ENCODE peak calls at places on chromosomes 12 and 14, in six cellular contexts. L is neuronal stem cell, A is H1, O is IMR-90, B is H9, C is mesenchymal stem cell. Q is an unnamed sample.
A peak's percentile ranks its signal among the peaks of the same experiment; 100 is the strongest.

GRCh38 chr14:52780893-52781292 is 10.5 kb downstream of the GNPNAT1 start:
- DNase-seq in L (no peak), A (no peak), O (no peak), B (no peak), C (no peak), Q (no peak)

GRCh38 chr12:56864318-56864717 is 69.9 kb downstream of the SDR9C7 start:
- DNase-seq in L (no peak), A (no peak), O (no peak), B (no peak), C (no peak), Q (no peak)

GRCh38 chr14:81273521-81273920 is 52.8 kb upstream of the GTF2A1 start:
- DNase-seq in L (no peak), A (no peak), O (no peak), B (peak; percentile 38), C (no peak), Q (no peak)

GRCh38 chr14:59688224-59689170 is 111.9 kb upstream of the CCDC175 start:
- DNase-seq in L (peak; percentile 29), A (peak; percentile 19), O (peak; percentile 53), B (peak; percentile 80), C (peak; percentile 49), Q (peak; percentile 90)

GRCh38 chr14:51167587-51168219 is 72.3 kb upstream of the TMX1 start:
- DNase-seq in L (no peak), A (no peak), O (no peak), B (no peak), C (peak; percentile 75), Q (no peak)

GRCh38 chr12:81450920-81451739 is 308.0 kb downstream of the PPFIA2 start:
- DNase-seq in L (peak; percentile 61), A (peak; percentile 25), O (peak; percentile 54), B (peak; percentile 77), C (peak; percentile 72), Q (peak; percentile 74)

GRCh38 chr12:131603106-131604033 is 107.5 kb upstream of the SFSWAP start:
- DNase-seq in L (no peak), A (no peak), O (no peak), B (no peak), C (no peak), Q (no peak)

GRCh38 chr14:59022144-59022543 is 166.3 kb upstream of the DAAM1 start:
- DNase-seq in L (no peak), A (no peak), O (no peak), B (no peak), C (no peak), Q (no peak)

GRCh38 chr12:126936181-126936851 is 1330.7 kb upstream of the TMEM132C start:
- DNase-seq in L (no peak), A (no peak), O (no peak), B (no peak), C (no peak), Q (no peak)

GRCh38 chr12:58395470-58395869 is 454.1 kb downstream of the ATP23 start:
- DNase-seq in L (no peak), A (no peak), O (peak; percentile 65), B (no peak), C (no peak), Q (no peak)

GRCh38 chr14:96741151-96741977 is 55.8 kb upstream of the VRK1 start:
- DNase-seq in L (peak; percentile 66), A (peak; percentile 10), O (peak; percentile 15), B (peak; percentile 73), C (peak; percentile 46), Q (peak; percentile 78)

GRCh38 chr14:65949711-65950516 is 536.3 kb upstream of the CCDC196 start:
- DNase-seq in L (no peak), A (no peak), O (peak; percentile 12), B (no peak), C (no peak), Q (no peak)

GRCh38 chr12:18752280-18752920 is 14.5 kb downstream of the CAPZA3 start:
- DNase-seq in L (no peak), A (peak; percentile 7), O (peak; percentile 95), B (peak; percentile 73), C (peak; percentile 95), Q (no peak)

GRCh38 chr12:106188249-106188648 is 49.5 kb upstream of the NUAK1 start:
- DNase-seq in L (peak; percentile 77), A (no peak), O (no peak), B (no peak), C (no peak), Q (no peak)

GRCh38 chr12:66901136-66901932 is 222.5 kb upstream of the GRIP1 start:
- DNase-seq in L (no peak), A (no peak), O (no peak), B (no peak), C (no peak), Q (no peak)

GRCh38 chr12:7966558-7966957 is 30.6 kb upstream of the SLC2A3 start:
- DNase-seq in L (no peak), A (no peak), O (no peak), B (no peak), C (no peak), Q (peak; percentile 84)

GRCh38 chr14:52701223-52701622 is 5.8 kb upstream of the PSMC6 start:
- DNase-seq in L (no peak), A (no peak), O (peak; percentile 6), B (no peak), C (no peak), Q (no peak)

GRCh38 chr14:72516936-72517408 is 376.9 kb downstream of the DPF3 start:
- DNase-seq in L (peak; percentile 75), A (peak; percentile 19), O (peak; percentile 91), B (peak; percentile 76), C (peak; percentile 82), Q (peak; percentile 43)

GRCh38 chr14:98864211-98864610 is 407.8 kb downstream of the BCL11B start:
- DNase-seq in L (no peak), A (no peak), O (no peak), B (no peak), C (no peak), Q (no peak)
- H4K91ac ChIP-seq in L (no peak overlapping the region), A (no peak overlapping the region), O (no peak overlapping the region), B (no peak overlapping the region), C (no peak overlapping the region), Q (no peak overlapping the region)

GRCh38 chr12:49346659-49347306 is at the start of gene DNAJC22:
- DNase-seq in L (no peak), A (no peak), O (no peak), B (peak; percentile 67), C (no peak), Q (peak; percentile 56)

GRCh38 chr12:49345048-49345839 is 1.4 kb upstream of the DNAJC22 start:
- DNase-seq in L (no peak), A (no peak), O (no peak), B (peak; percentile 61), C (no peak), Q (no peak)

GRCh38 chr12:49345840-49346658 is 639 bp upstream of the DNAJC22 start:
- DNase-seq in L (no peak), A (no peak), O (no peak), B (peak; percentile 54), C (no peak), Q (no peak)

GRCh38 chr12:49342914-49343731 is 3.6 kb upstream of the DNAJC22 start:
- DNase-seq in L (no peak), A (no peak), O (no peak), B (peak; percentile 57), C (no peak), Q (peak; percentile 20)

GRCh38 chr12:49344486-49345047 is 2.1 kb upstream of the DNAJC22 start:
- DNase-seq in L (no peak), A (no peak), O (no peak), B (no peak), C (no peak), Q (no peak)
- H4K91ac ChIP-seq in L (no peak overlapping the region), A (no peak overlapping the region), O (no peak overlapping the region), B (no peak overlapping the region), C (no peak overlapping the region), Q (no peak overlapping the region)

GRCh38 chr12:23950775-23951391 is 1.4 kb upstream of the SOX5 start:
- DNase-seq in L (peak; percentile 73), A (no peak), O (peak; percentile 17), B (no peak), C (peak; percentile 72), Q (no peak)
- H4K91ac ChIP-seq in L (no peak overlapping the region), A (no peak overlapping the region), O (no peak overlapping the region), B (no peak overlapping the region), C (no peak overlapping the region), Q (peak overlapping the region; percentile 53)

DNA sequence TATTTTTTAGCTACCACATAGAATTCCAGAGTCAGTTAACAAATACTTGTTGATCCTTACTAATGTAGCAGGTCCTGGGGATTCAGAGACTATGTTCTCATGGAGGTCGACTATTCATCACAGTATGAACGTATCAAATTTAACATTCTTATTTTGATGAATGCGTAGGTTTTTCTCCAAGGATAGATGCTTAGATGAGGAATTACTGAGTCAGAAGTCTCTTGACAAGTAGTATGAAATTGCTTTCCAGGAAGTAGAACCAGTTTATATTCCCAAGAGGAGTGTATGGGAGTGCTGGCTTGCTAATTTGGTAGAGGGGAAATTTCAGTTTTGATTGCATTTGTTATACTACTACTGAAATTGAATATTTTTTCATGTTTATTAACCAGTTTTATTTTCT is 42.8 kb upstream of the CRADD start:
- DNase-seq in L (no peak), A (no peak), O (peak; percentile 64), B (no peak), C (no peak), Q (no peak)
- H4K91ac ChIP-seq in L (no peak overlapping the region), A (no peak overlapping the region), O (no peak overlapping the region), B (no peak overlapping the region), C (no peak overlapping the region), Q (no peak overlapping the region)

GRCh38 chr12:89679631-89680030 is 29.0 kb downstream of the ATP2B1 start:
- DNase-seq in L (no peak), A (no peak), O (no peak), B (no peak), C (no peak), Q (no peak)
- H4K91ac ChIP-seq in L (no peak overlapping the region), A (no peak overlapping the region), O (no peak overlapping the region), B (no peak overlapping the region), C (no peak overlapping the region), Q (no peak overlapping the region)

GRCh38 chr14:93954900-93955891 is 21.2 kb downstream of the ASB2 start:
- DNase-seq in L (no peak), A (no peak), O (no peak), B (no peak), C (no peak), Q (no peak)
- H4K91ac ChIP-seq in L (no peak overlapping the region), A (no peak overlapping the region), O (no peak overlapping the region), B (no peak overlapping the region), C (peak overlapping the region; percentile 16), Q (no peak overlapping the region)